ENCODE peak calls at places on chromosomes 11 and 22, in nine cellular contexts. V is hepatocyte, Q is PC-3, Z is H1, I is OCI-LY7, H is neuronal stem cell, E is fibroblast of lung, X is HepG2, M is GM23248. R is an unnamed sample. For H3K4me1, the result is how much of the 10 kb centered on the place peaks cover.

GRCh38 chr11:65112551-65113360 is 1.1 kb downstream of the TM7SF2 start:
- DNase-seq in V (peak), Q (peak), Z (peak), I (peak), H (no peak), E (peak), X (peak), M (peak), R (peak)

GRCh38 chr11:970319-970871 is 44.7 kb downstream of the AP2A2 start:
- DNase-seq in V (no peak), Q (no peak), Z (no peak), I (no peak), H (no peak), E (no peak), X (no peak), M (no peak), R (no peak)

GRCh38 chr22:46352691-46353386 is 17.3 kb downstream of the TRMU start:
- DNase-seq in V (peak), Q (peak), Z (no peak), I (peak), H (no peak), E (peak), X (no peak), M (no peak), R (no peak)

GRCh38 chr11:31797227-31798056 is 13.7 kb downstream of the PAX6 start:
- DNase-seq in V (no peak), Q (no peak), Z (no peak), I (no peak), H (no peak), E (no peak), X (no peak), M (no peak), R (no peak)

GRCh38 chr22:34567367-34567766 is 498.6 kb upstream of the ISX start:
- DNase-seq in V (no peak), Q (no peak), Z (no peak), I (no peak), H (no peak), E (no peak), X (no peak), M (no peak), R (no peak)

GRCh38 chr11:110075087-110075821 is 17.9 kb upstream of the ZC3H12C start:
- DNase-seq in V (no peak), Q (peak), Z (no peak), I (no peak), H (no peak), E (no peak), X (no peak), M (no peak), R (no peak)

GRCh38 chr11:69868871-69869270 is 49.7 kb upstream of the FGF3 start:
- DNase-seq in V (no peak), Q (no peak), Z (no peak), I (no peak), H (no peak), E (no peak), X (no peak), M (no peak), R (no peak)

GRCh38 chr11:22927793-22928192 is 67.5 kb upstream of the CCDC179 start:
- DNase-seq in V (no peak), Q (no peak), Z (no peak), I (no peak), H (no peak), E (no peak), X (no peak), M (no peak), R (no peak)

GRCh38 chr11:2178906-2179494 is 7.4 kb upstream of the TH start:
- DNase-seq in V (peak), Q (peak), Z (no peak), I (no peak), H (no peak), E (peak), X (peak), M (peak), R (no peak)

GRCh38 chr22:39904864-39905263 is 4.0 kb downstream of the GRAP2 start:
- DNase-seq in V (no peak), Q (no peak), Z (no peak), I (no peak), H (no peak), E (no peak), X (no peak), M (no peak), R (no peak)

GRCh38 chr11:43746670-43747069 is 66.1 kb downstream of the HSD17B12 start:
- DNase-seq in V (no peak), Q (no peak), Z (no peak), I (no peak), H (no peak), E (no peak), X (no peak), M (no peak), R (no peak)

GRCh38 chr22:28448625-28449024 is 231.0 kb downstream of the TTC28 start:
- DNase-seq in V (no peak), Q (no peak), Z (no peak), I (no peak), H (no peak), E (no peak), X (no peak), M (no peak), R (no peak)

GRCh38 chr22:46233231-46233630 is 16.9 kb downstream of the CDPF1 start:
- DNase-seq in V (no peak), Q (peak), Z (no peak), I (no peak), H (no peak), E (peak), X (no peak), M (peak), R (peak)

GRCh38 chr11:34148504-34149165 is 43.2 kb downstream of the NAT10 start:
- DNase-seq in V (no peak), Q (no peak), Z (no peak), I (no peak), H (no peak), E (no peak), X (no peak), M (no peak), R (no peak)

GRCh38 chr11:78110830-78111229 is 28.6 kb downstream of the ALG8 start:
- DNase-seq in V (no peak), Q (no peak), Z (no peak), I (no peak), H (no peak), E (peak), X (no peak), M (peak), R (no peak)

GRCh38 chr11:15053201-15053685 is 20.1 kb upstream of the CALCB start:
- DNase-seq in V (no peak), Q (no peak), Z (no peak), I (no peak), H (no peak), E (no peak), X (no peak), M (peak), R (no peak)

GRCh38 chr22:40345271-40345670 is 1.0 kb upstream of the ADSL start:
- DNase-seq in V (peak), Q (peak), Z (no peak), I (peak), H (no peak), E (peak), X (no peak), M (peak), R (no peak)

GRCh38 chr11:134120143-134120850 is 51.4 kb downstream of the JAM3 start:
- DNase-seq in V (peak), Q (no peak), Z (no peak), I (no peak), H (no peak), E (peak), X (no peak), M (peak), R (peak)

GRCh38 chr11:12706531-12707499 is 32.6 kb downstream of the TEAD1 start:
- DNase-seq in V (peak), Q (no peak), Z (no peak), I (no peak), H (no peak), E (no peak), X (peak), M (no peak), R (peak)

GRCh38 chr22:26517429-26517828 is 5.2 kb upstream of the TFIP11 start:
- DNase-seq in V (no peak), Q (no peak), Z (no peak), I (no peak), H (no peak), E (no peak), X (no peak), M (no peak), R (no peak)

GRCh38 chr11:123509737-123510578 is 79.9 kb downstream of the GRAMD1B start:
- DNase-seq in V (peak), Q (peak), Z (peak), I (no peak), H (peak), E (peak), X (no peak), M (peak), R (peak)

GRCh38 chr22:45472426-45472825 is 30.3 kb upstream of the FBLN1 start:
- DNase-seq in V (no peak), Q (peak), Z (no peak), I (no peak), H (no peak), E (no peak), X (no peak), M (peak), R (no peak)

GRCh38 chr11:102118937-102119336 is 8.7 kb downstream of the YAP1 start:
- DNase-seq in V (no peak), Q (no peak), Z (no peak), I (no peak), H (no peak), E (no peak), X (peak), M (no peak), R (no peak)

GRCh38 chr11:69401715-69402114 is 79.7 kb upstream of the LINC01488 start:
- DNase-seq in V (no peak), Q (no peak), Z (no peak), I (no peak), H (no peak), E (no peak), X (no peak), M (no peak), R (no peak)

GRCh38 chr11:16999116-16999515 is 15.1 kb downstream of the PLEKHA7 start:
- DNase-seq in V (no peak), Q (no peak), Z (no peak), I (no peak), H (no peak), E (no peak), X (no peak), M (no peak), R (no peak)

GRCh38 chr11:11272254-11272653 is 80.8 kb downstream of the CSNK2A3 start:
- DNase-seq in V (no peak), Q (no peak), Z (no peak), I (no peak), H (no peak), E (no peak), X (no peak), M (no peak), R (no peak)

GRCh38 chr11:105838668-105839403 is 183.2 kb downstream of the MSANTD4 start:
- DNase-seq in V (no peak), Q (peak), Z (no peak), I (no peak), H (no peak), E (peak), X (no peak), M (peak), R (no peak)

GRCh38 chr11:61659413-61660196 is 20.6 kb upstream of the DAGLA start:
- DNase-seq in V (no peak), Q (peak), Z (no peak), I (no peak), H (no peak), E (no peak), X (no peak), M (no peak), R (no peak)

GRCh38 chr11:72736452-72737069 is 15.6 kb downstream of the ARAP1 start:
- DNase-seq in V (no peak), Q (peak), Z (no peak), I (peak), H (no peak), E (peak), X (no peak), M (peak), R (peak)

GRCh38 chr11:95245038-95245437 is 14.0 kb upstream of the SESN3 start:
- DNase-seq in V (peak), Q (peak), Z (no peak), I (no peak), H (no peak), E (peak), X (no peak), M (peak), R (no peak)

GRCh38 chr11:44865866-44866272 is 84.8 kb downstream of the TP53I11 start:
- DNase-seq in V (no peak), Q (peak), Z (no peak), I (no peak), H (no peak), E (no peak), X (no peak), M (no peak), R (peak)

GRCh38 chr11:12691473-12691872 is 17.3 kb downstream of the TEAD1 start:
- DNase-seq in V (no peak), Q (no peak), Z (no peak), I (no peak), H (no peak), E (peak), X (peak), M (no peak), R (no peak)

GRCh38 chr11:98227266-98227665 is 793.5 kb upstream of the CNTN5 start:
- DNase-seq in V (no peak), Q (no peak), Z (no peak), I (no peak), H (no peak), E (no peak), X (no peak), M (no peak), R (no peak)

GRCh38 chr11:73493838-73494598 is 103.9 kb downstream of the FAM168A start:
- DNase-seq in V (peak), Q (peak), Z (peak), I (no peak), H (peak), E (peak), X (peak), M (peak), R (peak)

GRCh38 chr11:16341853-16342252 is 14.5 kb downstream of the SOX6 start:
- DNase-seq in V (no peak), Q (no peak), Z (no peak), I (no peak), H (no peak), E (no peak), X (no peak), M (no peak), R (no peak)

GRCh38 chr11:106077609-106078517 is at the start of gene AASDHPPT:
- DNase-seq in V (peak), Q (peak), Z (no peak), I (peak), H (no peak), E (peak), X (peak), M (peak), R (peak)

GRCh38 chr11:45665206-45665932 is at the start of gene CHST1:
- DNase-seq in V (peak), Q (no peak), Z (peak), I (no peak), H (no peak), E (peak), X (no peak), M (peak), R (peak)

GRCh38 chr11:44992774-44993173 is 42.1 kb upstream of the TP53I11 start:
- DNase-seq in V (no peak), Q (no peak), Z (no peak), I (no peak), H (no peak), E (no peak), X (no peak), M (no peak), R (no peak)

GRCh38 chr22:35524966-35525686 is 15.5 kb upstream of the RASD2 start:
- DNase-seq in V (peak), Q (no peak), Z (no peak), I (no peak), H (no peak), E (no peak), X (no peak), M (peak), R (no peak)

DNA sequence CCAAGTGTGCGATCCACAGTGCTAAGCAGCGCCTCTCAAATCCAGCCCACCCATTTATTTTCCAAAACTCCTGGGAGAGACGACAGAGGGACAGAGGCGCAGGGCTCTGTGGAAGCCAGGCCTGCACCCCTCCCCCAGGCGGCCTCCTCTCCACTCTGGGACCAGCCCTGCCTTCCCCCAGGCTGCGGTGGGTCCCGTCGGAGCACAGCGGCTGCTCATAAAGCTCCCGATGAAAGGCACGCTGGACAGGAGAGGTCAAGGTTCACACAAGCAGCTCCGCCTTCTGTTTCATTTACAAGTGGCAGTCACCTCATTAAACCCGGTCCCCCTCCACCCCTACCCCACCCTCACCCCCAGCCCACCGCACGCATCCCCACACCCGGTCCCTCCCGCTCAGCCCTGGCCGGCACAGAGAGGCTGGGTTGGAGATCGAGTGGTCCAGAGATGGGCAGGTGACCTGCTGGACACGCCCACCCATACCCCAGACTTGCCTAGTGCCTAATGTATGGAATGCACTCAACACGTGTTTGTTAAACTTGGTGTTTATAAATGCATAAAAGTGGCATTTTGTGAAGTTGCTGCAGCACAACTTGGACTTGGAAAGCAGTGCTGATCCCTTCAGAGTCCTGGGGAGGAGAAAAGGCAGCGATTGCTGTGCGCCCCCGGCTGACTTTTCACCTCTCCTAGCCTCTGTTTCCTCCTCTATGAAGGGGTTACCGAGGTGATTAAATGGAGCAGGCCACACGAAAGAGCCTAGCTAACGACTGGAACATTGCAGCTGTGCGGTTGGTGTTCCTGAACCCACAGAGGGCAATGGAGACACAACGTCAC is 26.0 kb downstream of the RPUSD4 start:
- DNase-seq in V (no peak), Q (no peak), Z (no peak), I (no peak), H (peak), E (no peak), X (peak), M (no peak), R (no peak)
- H3K4me1 ChIP-seq in V (under half), Q (under half), Z (under half), I (under half), H (under half), E (under half), X (half or more), M (under half), R (under half)

DNA sequence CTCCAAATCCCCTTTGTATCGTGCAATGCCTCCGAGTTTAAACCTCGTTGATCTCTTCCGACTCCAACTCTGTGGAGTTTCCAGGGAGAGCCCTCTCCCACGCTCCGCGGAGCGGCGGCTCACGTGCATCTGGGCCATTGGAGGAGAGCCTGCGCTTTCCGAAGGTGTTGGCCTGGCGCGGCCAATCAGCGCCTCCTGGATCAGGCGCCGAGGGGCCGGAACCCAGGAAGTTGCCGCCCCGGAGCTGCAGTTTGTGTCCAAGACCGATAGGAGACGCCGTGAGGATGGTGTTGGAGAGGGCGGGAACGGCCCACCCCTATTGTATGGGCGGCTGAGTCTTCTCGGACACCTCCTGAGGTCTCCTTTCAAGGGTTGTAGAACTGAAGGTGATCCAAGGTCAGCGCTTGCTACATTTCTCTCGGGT is 1.6 kb downstream of the ADAMTS15 start:
- DNase-seq in V (peak), Q (no peak), Z (peak), I (no peak), H (no peak), E (peak), X (no peak), M (no peak), R (no peak)
- H2AFZ ChIP-seq in V (no peak), Q (no peak), Z (peak), I (no peak), H (peak), E (no peak), X (no peak), M (no peak), R (no peak)

GRCh38 chr11:7533199-7534029 is 19.6 kb downstream of the PPFIBP2 start:
- DNase-seq in V (no peak), Q (no peak), Z (no peak), I (no peak), H (no peak), E (no peak), X (no peak), M (no peak), R (no peak)
- H3K4me1 ChIP-seq in V (under half), Q (under half), Z (under half), I (half or more), H (under half), E (under half), X (under half), M (under half), R (under half)

GRCh38 chr11:104704888-104705287 is 193.4 kb downstream of the CASP12 start:
- DNase-seq in V (no peak), Q (no peak), Z (no peak), I (no peak), H (no peak), E (no peak), X (no peak), M (no peak), R (peak)
- H2AFZ ChIP-seq in V (peak), Q (peak), Z (no peak), I (peak), H (peak), E (no peak), X (no peak), M (no peak), R (peak)

GRCh38 chr11:100890779-100891178 is 203.7 kb downstream of the ARHGAP42 start:
- DNase-seq in V (peak), Q (peak), Z (no peak), I (no peak), H (no peak), E (peak), X (no peak), M (peak), R (no peak)
- H3K4me1 ChIP-seq in V (under half), Q (under half), Z (under half), I (under half), H (under half), E (under half), X (under half), M (under half), R (under half)

DNA sequence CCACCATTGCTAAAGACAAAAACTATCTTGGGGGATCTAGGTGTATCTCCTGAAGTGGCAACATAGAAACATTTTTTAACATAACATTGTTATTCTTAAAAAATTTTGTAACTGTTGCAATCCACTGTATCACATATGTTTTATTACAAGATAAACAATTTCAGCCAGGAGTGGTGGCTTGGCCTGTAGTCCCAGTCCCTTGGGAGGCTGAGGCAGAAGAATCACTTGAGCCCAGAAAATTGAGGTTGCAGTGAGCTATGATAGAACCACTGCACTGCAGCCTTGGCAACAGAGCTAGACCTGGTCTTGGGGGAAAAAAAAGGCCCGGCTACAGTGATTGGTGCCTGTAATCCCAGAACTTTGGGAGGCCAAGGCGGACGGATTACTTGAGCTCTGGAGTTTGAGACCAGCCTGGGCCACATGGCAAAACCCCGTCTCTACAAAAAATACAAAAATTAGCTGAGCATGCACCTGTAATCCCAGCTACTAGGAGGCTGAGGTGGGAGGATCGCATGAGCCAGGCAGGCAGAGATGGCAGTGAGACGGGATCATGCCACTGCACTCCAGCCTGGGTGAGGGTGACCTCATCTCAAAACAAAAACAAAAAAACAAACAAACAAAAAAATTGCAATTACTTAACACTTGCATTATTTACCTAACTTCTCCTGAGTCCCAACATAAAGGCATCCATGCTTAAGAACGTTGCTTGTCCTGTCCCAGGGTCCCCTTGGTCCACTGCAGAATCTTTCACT is 1.5 kb upstream of the DEPDC5 start:
- DNase-seq in V (no peak), Q (no peak), Z (no peak), I (no peak), H (no peak), E (no peak), X (no peak), M (no peak), R (no peak)
- H2AFZ ChIP-seq in V (peak), Q (no peak), Z (no peak), I (peak), H (peak), E (peak), X (peak), M (peak), R (peak)

R was measured in endothelial cell of umbilical vein.